ENCODE peak calls at places on chromosomes 7 and 10, in four cellular contexts. One of them, this sample, is unnamed.

GRCh38 chr7:69889338-69890080 is 291.2 kb downstream of the AUTS2 start:
- DNase-seq in K562: no peak
- DNase-seq in HepG2: no peak
- DNase-seq in SK-N-SH: no peak
- DNase-seq in this sample: peak; percentile 60

GRCh38 chr7:30148426-30148825 is 13.6 kb downstream of the MTURN start:
- DNase-seq in K562: no peak
- DNase-seq in HepG2: no peak
- DNase-seq in SK-N-SH: no peak
- DNase-seq in this sample: no peak

GRCh38 chr7:33850768-33851167 is 54.6 kb upstream of the BMPER start:
- DNase-seq in K562: no peak
- DNase-seq in HepG2: no peak
- DNase-seq in SK-N-SH: no peak
- DNase-seq in this sample: no peak

GRCh38 chr10:13709931-13710690 is 123.3 kb downstream of the PRPF18 start:
- DNase-seq in HepG2: no peak
- DNase-seq in SK-N-SH: no peak
- DNase-seq in K562: no peak
- DNase-seq in this sample: no peak

GRCh38 chr7:35694161-35694783 is 663 bp downstream of the HERPUD2 start:
- DNase-seq in HepG2: no peak
- DNase-seq in K562: peak; percentile 33
- DNase-seq in SK-N-SH: peak; percentile 85
- DNase-seq in this sample: no peak

GRCh38 chr7:1994931-1995330 is 237.8 kb downstream of the MAD1L1 start:
- DNase-seq in HepG2: no peak
- DNase-seq in K562: no peak
- DNase-seq in SK-N-SH: no peak
- DNase-seq in this sample: no peak

GRCh38 chr7:100093925-100094486 is 5.2 kb downstream of the COPS6 start:
- DNase-seq in SK-N-SH: no peak
- DNase-seq in K562: no peak
- DNase-seq in HepG2: no peak
- DNase-seq in this sample: no peak

GRCh38 chr7:151470656-151471180 is 30.8 kb upstream of the CRYGN start:
- DNase-seq in HepG2: no peak
- DNase-seq in SK-N-SH: no peak
- DNase-seq in K562: no peak
- DNase-seq in this sample: no peak

GRCh38 chr7:136016649-136017395 is 39.7 kb upstream of the MTPN start:
- DNase-seq in K562: no peak
- DNase-seq in HepG2: no peak
- DNase-seq in SK-N-SH: no peak
- DNase-seq in this sample: no peak

GRCh38 chr10:102410427-102411073 is 8.0 kb downstream of the PSD start:
- DNase-seq in SK-N-SH: peak; percentile 27
- DNase-seq in K562: no peak
- DNase-seq in HepG2: no peak
- DNase-seq in this sample: no peak

GRCh38 chr10:12483996-12484944 is 134.9 kb downstream of the CAMK1D start:
- DNase-seq in HepG2: no peak
- DNase-seq in K562: no peak
- DNase-seq in SK-N-SH: no peak
- DNase-seq in this sample: no peak

GRCh38 chr10:24310104-24310503 is 101.2 kb downstream of the KIAA1217 start:
- DNase-seq in HepG2: no peak
- DNase-seq in SK-N-SH: no peak
- DNase-seq in K562: no peak
- DNase-seq in this sample: no peak

GRCh38 chr7:116843373-116843772 is 19.0 kb upstream of the CAPZA2 start:
- DNase-seq in HepG2: no peak
- DNase-seq in SK-N-SH: no peak
- DNase-seq in K562: no peak
- DNase-seq in this sample: no peak

GRCh38 chr7:48279420-48279819 is 108.2 kb downstream of the ABCA13 start:
- DNase-seq in SK-N-SH: no peak
- DNase-seq in HepG2: no peak
- DNase-seq in K562: no peak
- DNase-seq in this sample: no peak

GRCh38 chr10:62047960-62048383 is 146.5 kb downstream of the ARID5B start:
- DNase-seq in SK-N-SH: no peak
- DNase-seq in HepG2: peak; percentile 25
- DNase-seq in K562: no peak
- DNase-seq in this sample: no peak

GRCh38 chr10:22651276-22651980 is 63.0 kb downstream of the PIP4K2A start:
- DNase-seq in SK-N-SH: no peak
- DNase-seq in HepG2: no peak
- DNase-seq in K562: no peak
- DNase-seq in this sample: no peak

GRCh38 chr7:400901-401485 is 111.0 kb downstream of the FOXL3 start:
- DNase-seq in K562: no peak
- DNase-seq in SK-N-SH: no peak
- DNase-seq in HepG2: no peak
- DNase-seq in this sample: no peak

GRCh38 chr10:31754803-31755624 is 173.6 kb downstream of the ARHGAP12 start:
- DNase-seq in HepG2: peak; percentile 23
- DNase-seq in K562: no peak
- DNase-seq in SK-N-SH: no peak
- DNase-seq in this sample: no peak

GRCh38 chr7:70156052-70156451 is 557.8 kb downstream of the AUTS2 start:
- DNase-seq in HepG2: no peak
- DNase-seq in SK-N-SH: no peak
- DNase-seq in K562: no peak
- DNase-seq in this sample: no peak

GRCh38 chr10:119219747-119220320 is 12.5 kb downstream of the GRK5 start:
- DNase-seq in SK-N-SH: no peak
- DNase-seq in K562: no peak
- DNase-seq in HepG2: no peak
- DNase-seq in this sample: no peak

GRCh38 chr10:73413528-73414229 is at the start of gene ANXA7:
- DNase-seq in HepG2: peak; percentile 81
- DNase-seq in SK-N-SH: peak; percentile 99
- DNase-seq in K562: peak; percentile 99
- DNase-seq in this sample: peak; percentile 47

GRCh38 chr10:73416571-73416970 is 2.7 kb upstream of the ANXA7 start:
- DNase-seq in K562: no peak
- DNase-seq in HepG2: no peak
- DNase-seq in SK-N-SH: no peak
- DNase-seq in this sample: no peak

GRCh38 chr10:73414230-73414981 is 548 bp upstream of the ANXA7 start:
- DNase-seq in SK-N-SH: no peak
- DNase-seq in HepG2: no peak
- DNase-seq in K562: peak; percentile 15
- DNase-seq in this sample: no peak

GRCh38 chr10:73410897-73411296 is 3.0 kb downstream of the ANXA7 start:
- DNase-seq in K562: no peak
- DNase-seq in SK-N-SH: no peak
- DNase-seq in HepG2: no peak
- DNase-seq in this sample: no peak

GRCh38 chr10:73413108-73413527 is 740 bp downstream of the ANXA7 start:
- DNase-seq in HepG2: peak; percentile 81
- DNase-seq in SK-N-SH: peak; percentile 48
- DNase-seq in K562: peak; percentile 61
- DNase-seq in this sample: peak; percentile 41
- TF ChIP-seq TAF1 in HepG2: no peak
- TF ChIP-seq TAF1 in SK-N-SH: no peak
- TF ChIP-seq TAF1 in K562: peak; percentile 56
- TF ChIP-seq TAF1 in this sample: peak; percentile 37

GRCh38 chr7:27200761-27201230 is 905 bp upstream of the HOXA13 start:
- DNase-seq in K562: no peak
- DNase-seq in SK-N-SH: no peak
- DNase-seq in HepG2: no peak
- DNase-seq in this sample: no peak
- TF ChIP-seq FOXM1 in K562: no peak
- TF ChIP-seq FOXM1 in SK-N-SH: no peak
- TF ChIP-seq FOXM1 in HepG2: no peak
- TF ChIP-seq FOXM1 in this sample: no peak

GRCh38 chr7:40946549-40946948 is 756.3 kb downstream of the INHBA start:
- DNase-seq in HepG2: no peak
- DNase-seq in SK-N-SH: no peak
- DNase-seq in K562: no peak
- DNase-seq in this sample: no peak
- TF ChIP-seq MXI1 in HepG2: no peak
- TF ChIP-seq MXI1 in SK-N-SH: no peak
- TF ChIP-seq MXI1 in K562: no peak
- TF ChIP-seq MXI1 in this sample: no peak

DNA sequence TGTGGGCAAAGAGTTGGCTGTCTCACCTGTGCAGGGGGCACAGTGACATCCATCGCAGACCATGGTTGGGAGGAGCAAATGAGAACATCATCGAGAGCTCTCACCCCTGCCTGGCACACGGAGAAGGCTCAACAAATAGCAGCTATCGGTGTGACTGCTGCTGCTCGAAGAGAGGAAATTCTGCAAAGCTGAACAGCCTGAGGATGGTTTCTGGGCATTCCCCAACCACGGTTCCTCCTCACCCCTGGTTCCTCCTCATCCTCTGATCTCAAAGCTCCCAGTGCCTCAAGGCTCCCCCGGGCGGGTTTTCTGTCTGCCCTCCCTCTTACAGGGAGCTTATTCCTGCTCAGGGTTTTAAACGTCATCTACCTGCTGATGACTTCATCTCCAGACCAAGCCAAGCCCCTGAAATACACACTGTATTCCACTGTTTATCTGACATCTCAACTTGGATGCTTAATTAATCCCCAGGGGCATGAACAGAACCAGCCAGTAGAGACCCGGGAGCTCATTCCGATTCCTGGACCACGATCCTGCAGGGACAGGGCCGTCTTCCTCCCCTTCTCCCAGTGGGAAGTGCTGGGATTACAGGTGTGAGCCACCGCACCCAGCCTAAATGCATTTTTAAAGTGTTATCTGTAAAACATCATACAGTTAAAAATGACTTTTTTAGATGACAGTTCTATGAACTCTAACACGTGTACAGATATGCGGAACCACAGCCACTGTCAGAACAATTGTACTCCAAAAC is 19.5 kb upstream of the NOM1 start:
- DNase-seq in K562: no peak
- DNase-seq in SK-N-SH: no peak
- DNase-seq in HepG2: no peak
- DNase-seq in this sample: no peak
- TF ChIP-seq TAF1 in K562: no peak
- TF ChIP-seq TAF1 in SK-N-SH: no peak
- TF ChIP-seq TAF1 in HepG2: no peak
- TF ChIP-seq TAF1 in this sample: no peak